ENCODE peak calls at places on chromosome 5, in eight cellular contexts. X is Peyer's patch, V is IMR-90, G is tibial nerve, Q is astrocyte, O is WERI-Rb-1, F is dorsolateral prefrontal cortex, C is stomach. L is an unnamed sample.
A peak's percentile ranks its signal among the peaks of the same experiment; 100 is the strongest.

GRCh38 chr5:1011226-1011631 is 2.6 kb downstream of the NKD2 start:
- DNase-seq in X (peak; percentile 51), V (no peak), G (no peak), Q (no peak), O (peak; percentile 86), F (no peak), C (peak; percentile 62), L (no peak)

GRCh38 chr5:61301345-61301744 is 30.7 kb upstream of the ZSWIM6 start:
- DNase-seq in X (no peak), V (peak; percentile 88), G (no peak), Q (no peak), O (no peak), F (no peak), C (no peak), L (no peak)

GRCh38 chr5:173326501-173326960 is 1.7 kb downstream of the STC2 start:
- DNase-seq in X (no peak), V (peak; percentile 92), G (no peak), Q (peak; percentile 91), O (no peak), F (no peak), C (no peak), L (no peak)

GRCh38 chr5:154709368-154710305 is 45.5 kb upstream of the LARP1 start:
- DNase-seq in X (no peak), V (no peak), G (no peak), Q (no peak), O (peak; percentile 78), F (no peak), C (no peak), L (no peak)

GRCh38 chr5:180026320-180026719 is 45.2 kb downstream of the RNF130 start:
- DNase-seq in X (no peak), V (peak; percentile 67), G (no peak), Q (peak; percentile 82), O (no peak), F (no peak), C (peak; percentile 53), L (peak; percentile 39)

GRCh38 chr5:179378441-179379271 is 33.4 kb upstream of the ADAMTS2 start:
- DNase-seq in X (no peak), V (peak; percentile 78), G (no peak), Q (no peak), O (no peak), F (no peak), C (no peak), L (no peak)

GRCh38 chr5:1172007-1172581 is 29.3 kb upstream of the SLC6A19 start:
- DNase-seq in X (no peak), V (no peak), G (no peak), Q (no peak), O (no peak), F (no peak), C (no peak), L (no peak)

GRCh38 chr5:121350493-121350892 is 501.2 kb upstream of the FTMT start:
- DNase-seq in X (no peak), V (no peak), G (no peak), Q (peak; percentile 51), O (no peak), F (no peak), C (no peak), L (no peak)

GRCh38 chr5:665541-665955 is 27.6 kb downstream of the TPPP start:
- DNase-seq in X (no peak), V (no peak), G (no peak), Q (no peak), O (peak; percentile 64), F (no peak), C (no peak), L (no peak)

GRCh38 chr5:127564002-127564769 is 46.7 kb downstream of the PRRC1 start:
- DNase-seq in X (peak; percentile 72), V (peak; percentile 53), G (no peak), Q (peak; percentile 30), O (peak; percentile 55), F (no peak), C (peak; percentile 55), L (peak; percentile 39)

GRCh38 chr5:110268985-110269384 is 457.5 kb downstream of the TMEM232 start:
- DNase-seq in X (no peak), V (no peak), G (no peak), Q (no peak), O (no peak), F (no peak), C (no peak), L (no peak)

GRCh38 chr5:88140396-88140862 is 128.2 kb downstream of the TMEM161B start:
- DNase-seq in X (no peak), V (no peak), G (no peak), Q (peak; percentile 10), O (peak; percentile 82), F (no peak), C (peak; percentile 44), L (no peak)

GRCh38 chr5:68484307-68485068 is 268.9 kb downstream of the PIK3R1 start:
- DNase-seq in X (no peak), V (peak; percentile 95), G (no peak), Q (peak; percentile 61), O (no peak), F (no peak), C (no peak), L (no peak)

GRCh38 chr5:132253452-132254320 is 3.8 kb upstream of the PDLIM4 start:
- DNase-seq in X (peak; percentile 38), V (no peak), G (no peak), Q (no peak), O (peak; percentile 4), F (no peak), C (no peak), L (no peak)

GRCh38 chr5:75265731-75266130 is 29.1 kb upstream of the ANKRD31 start:
- DNase-seq in X (no peak), V (peak; percentile 53), G (no peak), Q (peak; percentile 28), O (no peak), F (no peak), C (no peak), L (no peak)

GRCh38 chr5:124342027-124342471 is 404.4 kb downstream of the ZNF608 start:
- DNase-seq in X (no peak), V (peak; percentile 24), G (no peak), Q (peak; percentile 89), O (no peak), F (no peak), C (no peak), L (peak; percentile 33)

GRCh38 chr5:16617272-16617973 is 626 bp upstream of the RETREG1 start:
- DNase-seq in X (peak; percentile 57), V (no peak), G (no peak), Q (no peak), O (no peak), F (no peak), C (no peak), L (no peak)

GRCh38 chr5:72138943-72139467 is 31.7 kb downstream of the MAP1B start:
- DNase-seq in X (no peak), V (peak; percentile 97), G (no peak), Q (peak; percentile 98), O (no peak), F (no peak), C (no peak), L (no peak)

GRCh38 chr5:74342948-74343682 is 297.4 kb downstream of the ENC1 start:
- DNase-seq in X (no peak), V (peak; percentile 5), G (no peak), Q (peak; percentile 45), O (no peak), F (no peak), C (no peak), L (no peak)

GRCh38 chr5:40399349-40399748 is 280.4 kb upstream of the PTGER4 start:
- DNase-seq in X (no peak), V (peak; percentile 71), G (no peak), Q (no peak), O (no peak), F (no peak), C (no peak), L (no peak)

GRCh38 chr5:133434336-133434735 is 178.0 kb downstream of the FSTL4 start:
- DNase-seq in X (no peak), V (no peak), G (no peak), Q (no peak), O (no peak), F (no peak), C (no peak), L (no peak)
- TF ChIP-seq CTCF in X (no peak), V (no peak), G (no peak), Q (no peak), O (no peak), F (no peak), C (no peak), L (no peak)

GRCh38 chr5:8329773-8330172 is 460.8 kb downstream of the MTRR start:
- DNase-seq in X (no peak), V (peak; percentile 48), G (no peak), Q (no peak), O (no peak), F (no peak), C (no peak), L (no peak)
- H3K27me3 ChIP-seq in X (no peaks in the 10 kb centered on the region), V (peaks cover 4% of the 10 kb centered on the region), G (no peaks in the 10 kb centered on the region), Q (no peaks in the 10 kb centered on the region), O (peaks cover 53% of the 10 kb centered on the region), F (no peaks in the 10 kb centered on the region), C (no peaks in the 10 kb centered on the region), L (no peaks in the 10 kb centered on the region)

DNA sequence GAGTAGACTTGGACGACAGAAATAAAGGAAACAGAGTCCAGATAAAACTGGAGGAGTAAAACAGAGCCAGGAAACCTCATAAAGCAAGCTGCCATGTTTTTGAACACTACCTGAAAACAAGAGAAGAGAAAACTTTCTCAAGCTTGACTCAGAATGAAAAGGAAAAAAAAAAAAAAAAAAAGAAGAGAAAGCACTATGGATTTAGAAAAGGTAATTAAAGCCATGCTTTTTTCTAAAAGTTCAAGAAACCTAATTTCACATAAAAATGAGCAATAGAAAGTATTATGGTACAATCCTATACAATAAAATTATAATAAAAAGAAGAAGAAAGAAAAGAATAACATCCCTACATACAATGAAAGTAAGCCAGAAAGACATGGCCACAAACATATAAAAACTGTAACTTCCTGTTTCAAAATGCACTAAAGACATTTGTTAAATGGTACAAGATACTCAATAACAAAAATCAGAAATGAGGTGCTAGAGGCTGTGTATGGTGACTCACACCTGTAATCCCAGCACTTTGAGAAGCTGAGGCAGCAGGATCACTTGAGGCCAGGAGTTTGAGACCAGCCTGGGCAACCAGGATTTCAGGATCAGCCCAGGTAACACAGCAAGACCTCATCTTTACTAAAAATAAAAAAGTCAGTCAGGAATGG is 129.5 kb downstream of the SIL1 start:
- DNase-seq in X (no peak), V (no peak), G (no peak), Q (no peak), O (no peak), F (no peak), C (no peak), L (no peak)
- H3K4me3 ChIP-seq in X (no peak overlapping the region), V (no peak overlapping the region), G (no peak overlapping the region), Q (no peak overlapping the region), O (no peak overlapping the region), F (no peak overlapping the region), C (no peak overlapping the region), L (no peak overlapping the region)

DNA sequence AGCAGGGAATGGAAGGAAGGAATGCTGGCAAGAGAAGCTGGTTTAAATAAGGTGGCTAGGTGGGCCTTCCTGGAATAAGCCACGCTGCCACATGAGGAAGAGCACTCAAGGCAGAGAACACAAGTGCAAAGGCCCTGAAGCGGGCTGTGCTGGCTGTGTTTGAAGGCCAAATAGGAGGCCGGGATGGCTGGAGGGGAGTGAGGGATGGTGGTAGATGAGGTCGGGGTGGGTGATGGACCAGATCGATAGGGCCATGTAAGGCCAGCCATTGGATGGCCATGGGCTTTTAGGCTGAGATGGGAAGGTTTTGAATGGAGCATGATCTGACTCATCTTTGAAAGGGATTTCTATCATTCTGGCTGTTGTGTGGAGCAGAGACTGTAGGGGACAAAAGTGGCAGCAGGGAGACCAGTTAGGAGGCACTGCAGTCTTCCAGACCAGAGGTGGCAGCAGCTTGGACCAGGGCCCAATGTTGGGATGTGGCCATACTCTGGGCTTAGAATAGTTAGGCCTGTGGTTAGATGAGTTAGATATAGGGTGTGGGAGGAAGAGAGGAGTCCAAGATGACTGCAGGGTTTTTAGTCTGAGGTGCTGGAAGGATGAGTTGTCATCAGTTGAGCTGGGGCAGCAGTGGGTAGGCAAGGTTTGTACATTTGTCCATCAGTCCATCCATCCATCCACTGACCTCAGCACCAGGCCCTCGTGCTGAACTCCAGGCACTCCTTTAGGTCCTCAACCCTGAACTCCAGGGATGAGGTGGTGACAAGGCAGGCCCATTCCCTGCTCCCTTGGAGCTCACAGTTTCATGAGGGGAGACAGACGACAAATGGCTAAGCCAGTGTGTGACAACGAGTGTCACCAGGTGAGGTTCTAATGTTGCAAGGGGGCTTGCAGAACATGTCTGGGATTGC is 30.3 kb downstream of the NDST1 start:
- DNase-seq in X (no peak), V (peak; percentile 65), G (no peak), Q (peak; percentile 68), O (no peak), F (no peak), C (no peak), L (no peak)
- TF ChIP-seq CTCF in X (no peak), V (peak; percentile 19), G (no peak), Q (no peak), O (no peak), F (no peak), C (no peak), L (no peak)